ENCODE peak calls at places on chromosomes 3 and 15, in six cellular contexts. F, J, O, V, Q and I are unnamed samples.

GRCh38 chr15:75360391-75360790 is 8.0 kb downstream of the MAN2C1 start:
- DNase-seq in O (no peak), F (no peak), Q (no peak), J (no peak), V (no peak), I (no peak)

GRCh38 chr15:61038910-61039309 is 190.2 kb downstream of the RORA start:
- DNase-seq in Q (no peak), J (no peak), F (no peak), O (no peak), V (no peak), I (no peak)

GRCh38 chr15:97504031-97504430 is 456.5 kb upstream of the ARRDC4 start:
- DNase-seq in J (no peak), V (no peak), O (no peak), Q (peak; percentile 32), F (no peak), I (no peak)

GRCh38 chr15:25068696-25069095 is 113.9 kb downstream of the SNRPN start:
- DNase-seq in Q (no peak), V (no peak), O (no peak), F (no peak), J (no peak), I (no peak)

GRCh38 chr15:80076321-80077318 is 17.1 kb downstream of the ZFAND6 start:
- DNase-seq in F (no peak), O (no peak), V (no peak), Q (no peak), J (no peak), I (no peak)

GRCh38 chr3:10732292-10732691 is 83.7 kb upstream of the SLC6A11 start:
- DNase-seq in O (no peak), V (no peak), F (no peak), Q (no peak), J (no peak), I (no peak)

GRCh38 chr15:71755571-71755970 is 54.8 kb upstream of the NR2E3 start:
- DNase-seq in V (no peak), Q (no peak), F (no peak), J (no peak), O (no peak), I (no peak)

GRCh38 chr3:151841801-151842200 is 27.9 kb downstream of the AADAC start:
- DNase-seq in Q (peak; percentile 48), O (no peak), F (no peak), J (no peak), V (no peak), I (no peak)

GRCh38 chr3:23740517-23741402 is 65.0 kb upstream of the UBE2E1 start:
- DNase-seq in F (peak; percentile 65), Q (peak; percentile 100), J (no peak), V (peak; percentile 57), O (no peak), I (no peak)

GRCh38 chr3:152474585-152474984 is 205.9 kb downstream of the MBNL1 start:
- DNase-seq in J (no peak), Q (peak; percentile 74), V (no peak), O (no peak), F (peak; percentile 33), I (no peak)

GRCh38 chr15:101258238-101259144 is 6.6 kb upstream of the CHSY1 start:
- DNase-seq in V (no peak), F (peak; percentile 73), Q (peak; percentile 80), J (peak; percentile 78), O (no peak), I (peak; percentile 55)

GRCh38 chr3:37124431-37124830 is 50.0 kb downstream of the LRRFIP2 start:
- DNase-seq in J (no peak), O (no peak), V (no peak), Q (no peak), F (no peak), I (no peak)

GRCh38 chr15:101140697-101141065 is 111.2 kb downstream of the CHSY1 start:
- DNase-seq in F (no peak), J (no peak), Q (no peak), V (no peak), O (no peak), I (no peak)

GRCh38 chr15:62561572-62561970 is 396.5 kb upstream of the C2CD4B start:
- DNase-seq in O (no peak), V (no peak), F (no peak), J (no peak), Q (no peak), I (no peak)
- H3K4me3 ChIP-seq in O (peak overlapping the region; percentile 31), V (peak overlapping the region; percentile 33), F (no peak overlapping the region), J (no peak overlapping the region), Q (no peak overlapping the region), I (no peak overlapping the region)

DNA sequence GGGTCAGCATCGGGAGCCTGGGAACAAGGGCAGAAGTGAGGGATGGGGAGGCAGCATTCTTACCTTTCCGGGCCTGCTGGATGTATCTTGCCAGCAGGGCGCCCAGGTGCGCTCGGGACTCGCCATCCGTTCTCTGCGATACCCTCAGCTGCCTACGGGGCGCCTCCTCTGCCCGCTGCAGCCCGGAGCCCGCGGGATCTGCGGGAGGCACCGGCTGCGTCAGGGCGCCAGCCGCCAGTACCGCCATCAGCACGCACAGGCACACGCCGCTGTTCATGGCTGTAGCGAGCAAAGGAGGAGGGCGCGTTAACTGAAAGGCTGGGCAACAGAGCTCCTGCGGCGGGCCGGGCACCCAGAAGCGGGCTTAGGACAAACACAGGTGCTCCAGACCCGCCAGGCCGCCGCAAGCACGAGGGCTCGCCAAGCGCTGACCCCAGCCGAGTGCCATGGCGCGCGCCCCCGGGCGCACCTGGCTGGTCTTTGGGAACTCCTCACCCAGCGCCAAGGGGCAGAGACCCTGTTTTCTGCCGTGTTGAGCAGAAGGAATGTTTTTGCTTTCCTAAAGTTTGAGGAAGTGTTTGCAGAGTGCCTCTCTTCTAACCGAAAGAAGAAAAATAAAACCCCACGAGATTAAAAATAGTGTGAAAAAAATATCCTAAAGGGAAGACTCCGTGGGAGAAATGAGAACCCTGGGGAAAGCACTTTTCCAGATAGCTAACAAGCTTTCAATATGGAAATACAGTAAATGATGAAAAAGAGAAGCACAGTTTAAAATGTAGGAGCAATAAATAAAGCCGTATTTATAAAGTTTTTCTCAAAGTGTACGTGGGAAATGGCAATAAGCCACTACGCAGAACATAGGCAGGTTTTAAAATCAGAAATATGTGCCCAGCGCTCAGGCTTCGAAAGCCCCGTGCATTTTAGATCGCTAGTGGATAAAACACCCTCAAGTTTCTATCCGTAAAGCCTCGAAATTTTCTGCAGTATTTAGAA is 2.3 kb downstream of the CCK start:
- DNase-seq in F (no peak), V (no peak), Q (no peak), J (no peak), O (no peak), I (no peak)
- H3K4me3 ChIP-seq in F (no peak overlapping the region), V (peak overlapping the region; percentile 4), Q (peak overlapping the region; percentile 53), J (peak overlapping the region; percentile 31), O (peak overlapping the region; percentile 42), I (no peak overlapping the region)

DNA sequence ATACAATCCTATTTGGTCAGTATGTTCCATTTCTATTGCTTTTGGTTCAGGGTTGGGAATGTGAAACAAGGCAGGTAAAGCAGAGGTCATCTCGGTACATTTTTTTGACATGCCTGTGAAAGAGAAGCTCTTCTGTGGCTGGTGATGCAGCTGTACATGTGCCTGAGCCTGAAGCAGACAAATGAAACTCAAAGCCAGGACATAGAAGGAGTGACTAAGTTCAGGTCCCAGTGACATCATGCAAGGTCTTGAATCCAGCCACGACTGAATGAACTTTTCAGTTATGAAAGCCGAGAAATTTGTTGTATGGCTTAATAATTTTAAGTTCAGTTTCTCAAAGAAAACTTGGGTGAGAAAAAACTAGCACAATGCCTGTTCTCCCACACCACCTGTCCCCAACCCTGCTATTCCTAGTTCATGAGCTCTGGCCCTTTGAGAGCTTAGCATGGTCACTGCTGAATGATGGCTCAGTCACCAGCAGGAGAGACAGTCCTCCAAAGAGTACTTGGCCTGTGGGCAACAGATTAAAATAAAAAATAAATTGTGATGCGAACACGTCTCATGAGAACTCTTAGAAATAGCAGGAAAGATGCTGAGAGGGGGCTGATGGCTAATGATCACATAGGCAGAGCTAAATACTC is 600.2 kb upstream of the GRM7 start:
- DNase-seq in O (no peak), V (no peak), F (peak; percentile 36), J (no peak), Q (no peak), I (no peak)
- H3K4me3 ChIP-seq in O (no peak overlapping the region), V (no peak overlapping the region), F (no peak overlapping the region), J (no peak overlapping the region), Q (no peak overlapping the region), I (no peak overlapping the region)

DNA sequence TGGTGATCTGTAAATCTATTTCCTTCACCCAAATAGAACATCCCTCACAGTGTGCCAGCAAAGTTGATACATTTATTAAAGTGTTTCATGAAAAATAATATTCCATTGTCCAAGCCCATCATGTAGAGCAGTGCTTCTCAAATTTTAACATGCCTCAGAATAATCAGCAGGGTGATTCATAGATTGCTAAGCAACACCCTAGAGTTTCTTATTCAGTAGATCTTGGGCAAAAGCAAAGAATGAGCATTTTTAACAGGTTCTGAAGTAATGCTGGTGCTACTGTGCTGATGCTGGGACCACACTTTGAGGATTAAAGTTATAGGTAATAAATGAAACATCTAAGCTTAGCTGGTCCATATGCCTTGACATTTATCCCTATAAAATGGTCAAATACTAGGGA is 210.4 kb downstream of the ZIC4 start:
- DNase-seq in Q (no peak), V (no peak), F (no peak), J (no peak), O (no peak), I (no peak)
- H3K4me3 ChIP-seq in Q (no peak overlapping the region), V (no peak overlapping the region), F (no peak overlapping the region), J (no peak overlapping the region), O (no peak overlapping the region), I (no peak overlapping the region)

GRCh38 chr3:15377961-15378791 is 45.8 kb upstream of the SH3BP5 start:
- DNase-seq in Q (peak; percentile 97), V (peak; percentile 99), O (peak; percentile 96), J (peak; percentile 97), F (peak; percentile 96), I (peak; percentile 93)
- H3K4me3 ChIP-seq in Q (no peak overlapping the region), V (no peak overlapping the region), O (peak overlapping the region; percentile 43), J (no peak overlapping the region), F (no peak overlapping the region), I (no peak overlapping the region)